ENCODE peak calls at places on chromosome 14, in five cellular contexts. U, M, W, Q and J are unnamed samples.

GRCh38 chr14:33307691-33308369 is 369.2 kb downstream of the NPAS3 start:
- DNase-seq in W (no peak), U (no peak), M (peak), Q (no peak), J (no peak)

GRCh38 chr14:91796622-91797347 is 64.9 kb upstream of the CATSPERB start:
- DNase-seq in Q (no peak), W (peak), M (no peak), U (no peak), J (no peak)

GRCh38 chr14:61652526-61653262 is 42.6 kb upstream of the HIF1A start:
- DNase-seq in U (no peak), M (no peak), Q (no peak), W (no peak), J (no peak)

GRCh38 chr14:68603682-68604360 is 189.0 kb downstream of the ZFP36L1 start:
- DNase-seq in Q (no peak), M (no peak), W (no peak), U (no peak), J (no peak)

GRCh38 chr14:91892918-91893527 is 25.7 kb upstream of the TC2N start:
- DNase-seq in U (peak), M (no peak), Q (peak), W (no peak), J (no peak)

GRCh38 chr14:39426605-39427004 is 5.6 kb downstream of the FBXO33 start:
- DNase-seq in U (no peak), W (peak), Q (peak), M (no peak), J (no peak)

GRCh38 chr14:23067847-23068791 is 10.8 kb upstream of the CDH24 start:
- DNase-seq in U (no peak), W (no peak), Q (peak), M (no peak), J (no peak)

GRCh38 chr14:22977684-22978486 is 4.5 kb downstream of the AJUBA start:
- DNase-seq in U (peak), W (peak), M (peak), Q (no peak), J (no peak)

GRCh38 chr14:25537846-25538455 is 488.0 kb upstream of the STXBP6 start:
- DNase-seq in W (no peak), Q (peak), U (peak), M (peak), J (no peak)

GRCh38 chr14:85575617-85575898 is 45.6 kb downstream of the FLRT2 start:
- DNase-seq in M (no peak), W (no peak), U (no peak), Q (no peak), J (no peak)

GRCh38 chr14:61335049-61335448 is 13.7 kb downstream of the PRKCH start:
- DNase-seq in W (no peak), U (no peak), Q (no peak), M (no peak), J (no peak)

GRCh38 chr14:26841920-26842741 is 244.3 kb upstream of the NOVA1 start:
- DNase-seq in U (no peak), M (peak), W (peak), Q (no peak), J (no peak)

GRCh38 chr14:95361373-95362179 is 41.9 kb upstream of the CLMN start:
- DNase-seq in W (no peak), Q (peak), M (peak), U (peak), J (no peak)

GRCh38 chr14:32509632-32510187 is 180.6 kb downstream of the AKAP6 start:
- DNase-seq in U (no peak), W (peak), Q (no peak), M (peak), J (no peak)

GRCh38 chr14:54200726-54201125 is 196.1 kb upstream of the CDKN3 start:
- DNase-seq in M (no peak), Q (no peak), U (no peak), W (peak), J (no peak)

GRCh38 chr14:55807059-55807499 is 227.1 kb downstream of the KTN1 start:
- DNase-seq in Q (no peak), M (peak), U (no peak), W (peak), J (no peak)

GRCh38 chr14:28142400-28143015 is 624.1 kb upstream of the FOXG1 start:
- DNase-seq in Q (no peak), W (no peak), U (no peak), M (no peak), J (no peak)

GRCh38 chr14:68608235-68608962 is 184.5 kb downstream of the ZFP36L1 start:
- DNase-seq in W (no peak), U (no peak), M (no peak), Q (no peak), J (no peak)

GRCh38 chr14:94180655-94181271 is 6.6 kb downstream of the PPP4R4 start:
- DNase-seq in Q (peak), M (no peak), W (peak), U (no peak), J (no peak)

GRCh38 chr14:50403433-50403832 is 6.8 kb upstream of the CDKL1 start:
- DNase-seq in Q (no peak), U (peak), M (no peak), W (peak), J (no peak)

GRCh38 chr14:32596390-32596789 is 267.3 kb downstream of the AKAP6 start:
- DNase-seq in Q (no peak), M (no peak), W (no peak), U (no peak), J (no peak)

GRCh38 chr14:23399591-23399990 is 8.5 kb downstream of the MYH6 start:
- DNase-seq in Q (no peak), M (no peak), U (no peak), W (no peak), J (no peak)

GRCh38 chr14:33484264-33484663 is 466.6 kb downstream of the EGLN3 start:
- DNase-seq in U (no peak), M (no peak), Q (no peak), W (no peak), J (no peak)

GRCh38 chr14:34087556-34087955 is 136.7 kb upstream of the EGLN3 start:
- DNase-seq in U (no peak), M (no peak), Q (no peak), W (no peak), J (no peak)

GRCh38 chr14:99199854-99200653 is 71.9 kb downstream of the BCL11B start:
- DNase-seq in U (no peak), Q (no peak), M (no peak), W (no peak), J (no peak)

GRCh38 chr14:59761851-59762250 is 108.7 kb downstream of the RTN1 start:
- DNase-seq in W (no peak), Q (no peak), M (no peak), U (no peak), J (no peak)

GRCh38 chr14:36771256-36771655 is 109.6 kb downstream of the PAX9 start:
- DNase-seq in U (no peak), M (no peak), Q (no peak), W (no peak), J (no peak)

GRCh38 chr14:51638071-51638944 is 13.4 kb upstream of the FRMD6 start:
- DNase-seq in M (no peak), Q (no peak), W (no peak), U (no peak), J (no peak)

GRCh38 chr14:66043921-66044320 is 442.2 kb upstream of the CCDC196 start:
- DNase-seq in M (no peak), U (no peak), Q (no peak), W (no peak), J (no peak)

GRCh38 chr14:32129124-32129523 is 52.0 kb downstream of the ARHGAP5 start:
- DNase-seq in M (no peak), W (peak), U (no peak), Q (no peak), J (no peak)

GRCh38 chr14:69569859-69570258 is 4.8 kb downstream of the CCDC177 start:
- DNase-seq in W (no peak), M (no peak), U (no peak), Q (no peak), J (no peak)

GRCh38 chr14:55297611-55298323 is 26.5 kb downstream of the FBXO34 start:
- DNase-seq in Q (peak), U (no peak), M (peak), W (no peak), J (no peak)

DNA sequence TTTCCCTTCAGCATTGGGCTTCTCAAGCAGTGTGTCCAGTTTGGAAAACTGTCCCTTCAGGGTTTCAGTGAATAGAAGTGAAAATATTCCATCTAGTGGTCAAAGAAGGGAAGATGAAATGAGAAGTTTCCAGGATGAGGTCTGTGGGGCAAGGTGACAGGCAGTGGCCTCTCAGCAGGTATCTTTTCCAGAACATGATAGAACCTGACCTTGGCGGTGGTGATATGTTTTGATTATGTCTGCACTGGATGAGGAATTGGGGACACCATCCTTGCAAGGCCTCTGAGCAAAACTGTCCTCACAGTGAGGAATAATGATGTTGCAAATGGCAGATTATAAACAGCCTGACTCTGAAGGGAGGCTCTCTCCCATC is 4.7 kb downstream of the GPX2 start:
- DNase-seq in M (no peak), W (peak), U (no peak), Q (no peak), J (no peak)
- TF ChIP-seq CTCF in M (peak), W (peak), U (no peak), Q (no peak), J (peak)

GRCh38 chr14:104935026-104935650 is 10.5 kb downstream of the PLD4 start:
- DNase-seq in W (no peak), M (peak), Q (peak), U (no peak), J (no peak)

GRCh38 chr14:104934380-104934733 is 9.7 kb downstream of the PLD4 start:
- DNase-seq in M (no peak), Q (no peak), W (no peak), U (no peak), J (no peak)

GRCh38 chr14:104931771-104932675 is 7.3 kb downstream of the PLD4 start:
- DNase-seq in M (no peak), W (no peak), U (peak), Q (peak), J (peak)

GRCh38 chr14:104932676-104933631 is 8.3 kb downstream of the PLD4 start:
- DNase-seq in Q (peak), M (peak), U (peak), W (peak), J (peak)

GRCh38 chr14:104933721-104934379 is 9.2 kb downstream of the PLD4 start:
- DNase-seq in U (no peak), M (no peak), W (no peak), Q (peak), J (no peak)
- TF ChIP-seq CTCF in U (no peak), M (no peak), W (no peak), Q (no peak), J (no peak)

GRCh38 chr14:76774471-76775158 is 13.3 kb downstream of the VASH1 start:
- DNase-seq in Q (no peak), U (no peak), M (no peak), W (no peak), J (peak)

GRCh38 chr14:76773956-76774355 is 12.7 kb downstream of the VASH1 start:
- DNase-seq in W (no peak), U (no peak), Q (no peak), M (no peak), J (no peak)

GRCh38 chr14:76772300-76773187 is 11.3 kb downstream of the VASH1 start:
- DNase-seq in Q (no peak), W (peak), U (peak), M (peak), J (peak)

GRCh38 chr14:76771432-76771980 is 10.2 kb downstream of the VASH1 start:
- DNase-seq in M (no peak), U (no peak), Q (no peak), W (no peak), J (peak)

GRCh38 chr14:76773188-76773885 is 12.1 kb downstream of the VASH1 start:
- DNase-seq in M (peak), U (no peak), Q (no peak), W (peak), J (peak)
- TF ChIP-seq CTCF in M (no peak), U (no peak), Q (no peak), W (peak), J (peak)

GRCh38 chr14:46663382-46663781 is 11.8 kb upstream of the RPL10L start:
- DNase-seq in W (no peak), U (no peak), M (no peak), Q (no peak), J (no peak)

DNA sequence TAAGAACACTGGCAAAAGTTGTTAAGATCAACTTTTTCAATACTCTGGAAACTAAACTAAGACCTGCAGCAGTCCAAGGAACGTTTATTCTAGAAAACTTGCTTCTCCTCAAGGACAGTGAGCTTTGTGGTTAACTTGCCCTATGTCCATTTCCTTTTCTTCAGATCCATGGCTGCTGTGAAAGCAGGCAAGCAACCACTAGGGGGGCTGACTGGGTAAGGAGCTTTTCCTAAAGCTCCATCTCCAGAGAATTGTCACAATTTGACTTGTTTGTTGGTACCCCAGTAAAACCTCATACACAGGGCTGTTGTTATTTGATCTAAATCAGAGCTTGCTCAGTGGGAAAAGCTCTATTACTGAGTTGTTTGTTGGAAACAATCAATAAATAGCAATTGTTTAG is 10.1 kb upstream of the RPL10L start:
- DNase-seq in Q (no peak), M (no peak), W (no peak), U (no peak), J (no peak)
- TF ChIP-seq CTCF in Q (no peak), M (no peak), W (no peak), U (peak), J (peak)

GRCh38 chr14:64501326-64502171 is 2.1 kb downstream of the ZBTB25 start:
- DNase-seq in M (peak), Q (no peak), U (no peak), W (peak), J (no peak)
- TF ChIP-seq CTCF in M (peak), Q (no peak), U (no peak), W (no peak), J (peak)

GRCh38 chr14:90785474-90785873 is 30.8 kb downstream of the TTC7B start:
- DNase-seq in Q (no peak), W (no peak), M (peak), U (no peak), J (peak)
- TF ChIP-seq CTCF in Q (no peak), W (peak), M (no peak), U (no peak), J (peak)

DNA sequence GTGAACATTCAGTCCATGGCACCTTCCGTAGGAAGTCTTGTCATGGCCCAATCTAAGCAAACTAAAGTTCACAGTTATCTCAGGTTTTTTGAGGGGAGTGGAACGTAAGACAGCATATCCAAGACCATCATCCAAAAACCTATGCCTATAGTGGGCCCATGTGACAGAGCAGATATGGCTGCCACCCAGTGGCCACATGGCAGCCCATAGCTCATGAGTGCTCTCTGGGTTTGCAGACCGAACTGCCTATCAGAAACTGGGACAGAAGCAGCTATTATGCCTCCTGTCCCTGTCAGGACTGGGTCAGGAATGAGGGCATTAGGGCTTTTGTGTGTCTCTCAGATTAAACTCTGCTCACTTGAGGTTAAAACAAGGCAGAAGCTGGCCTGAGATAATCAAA is 503.7 kb downstream of the NRXN3 start:
- DNase-seq in U (no peak), W (no peak), M (no peak), Q (no peak), J (no peak)
- TF ChIP-seq CTCF in U (no peak), W (no peak), M (no peak), Q (no peak), J (no peak)

DNA sequence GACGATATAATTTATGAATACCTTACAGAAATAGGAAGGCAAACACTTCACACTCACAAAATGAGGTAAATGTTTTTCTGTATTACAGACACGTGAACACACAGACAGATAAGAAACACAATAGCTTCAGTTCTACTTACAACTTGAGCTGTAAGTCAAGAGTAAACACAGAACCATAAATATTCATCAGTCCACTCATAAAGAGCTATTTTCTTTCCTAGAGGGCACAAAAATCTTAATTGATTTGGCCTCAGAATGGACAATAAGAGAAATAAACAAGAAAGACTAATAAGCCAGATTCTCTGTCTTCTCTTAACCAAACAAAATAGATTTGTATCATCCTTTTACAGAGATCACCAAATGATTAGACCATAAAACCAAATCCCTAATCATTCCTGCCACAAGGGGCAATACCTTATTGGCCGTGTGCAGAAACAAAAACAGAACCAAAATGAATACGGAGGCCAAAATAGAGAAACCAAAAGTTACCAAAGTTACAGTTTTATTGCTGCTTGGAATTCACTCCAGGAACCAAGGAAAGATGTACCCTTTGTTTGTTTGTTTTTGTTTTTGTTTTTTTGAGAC is 38.1 kb upstream of the GARIN2 start:
- DNase-seq in Q (no peak), M (no peak), U (no peak), W (no peak), J (no peak)
- TF ChIP-seq CTCF in Q (no peak), M (peak), U (peak), W (peak), J (peak)